ENCODE peak calls at places on chromosomes 4 and X, in nine cellular contexts. U, Z, L, C, Q, E, J, D and B are unnamed samples.

GRCh38 chr4:7498406-7499200 is 63.9 kb upstream of the PSAPL1 start:
- DNase-seq in Q (no peak), J (no peak), Z (no peak), C (no peak), D (no peak), E (no peak), U (no peak), L (no peak), B (no peak)

GRCh38 chrX:8870411-8870810 is 69.2 kb upstream of the FAM9A start:
- DNase-seq in Z (no peak), D (no peak), L (no peak), C (no peak), J (no peak), U (no peak), E (no peak), Q (no peak), B (no peak)

GRCh38 chr4:53378171-53378482 is 686 bp downstream of the FIP1L1 start:
- DNase-seq in Z (no peak), J (no peak), E (no peak), D (no peak), Q (no peak), U (no peak), C (no peak), L (no peak), B (no peak)

GRCh38 chr4:4914059-4914820 is 54.8 kb downstream of the MSX1 start:
- DNase-seq in Z (no peak), J (no peak), E (no peak), L (peak; percentile 63), U (peak; percentile 7), D (no peak), Q (no peak), C (no peak), B (peak; percentile 83)

GRCh38 chr4:186878203-186878800 is 154.6 kb upstream of the FAT1 start:
- DNase-seq in Q (no peak), D (no peak), L (no peak), C (no peak), J (no peak), U (peak; percentile 46), E (peak; percentile 82), Z (no peak), B (no peak)

GRCh38 chrX:39689374-39690104 is 408.2 kb downstream of the BCOR start:
- DNase-seq in J (no peak), C (no peak), D (peak; percentile 3), U (no peak), L (no peak), Q (no peak), Z (no peak), E (peak; percentile 3), B (no peak)

GRCh38 chrX:154125356-154126040 is 18.5 kb upstream of the OPN1LW start:
- DNase-seq in D (no peak), Q (no peak), L (no peak), Z (peak; percentile 65), U (no peak), J (no peak), C (no peak), E (no peak), B (no peak)

GRCh38 chrX:9682456-9682855 is 83.2 kb downstream of the GPR143 start:
- DNase-seq in Q (no peak), E (peak; percentile 58), U (no peak), C (no peak), D (no peak), L (no peak), Z (no peak), J (no peak), B (no peak)

GRCh38 chr4:23855912-23856605 is 33.8 kb downstream of the PPARGC1A start:
- DNase-seq in Q (no peak), E (no peak), L (peak; percentile 86), Z (no peak), U (no peak), J (no peak), D (no peak), C (no peak), B (peak; percentile 61)

GRCh38 chr4:123390846-123391456 is 5.6 kb upstream of the SPRY1 start:
- DNase-seq in Q (no peak), Z (no peak), D (no peak), C (no peak), U (no peak), E (peak; percentile 41), L (peak; percentile 33), J (no peak), B (peak; percentile 44)

GRCh38 chrX:21373637-21374162 is 518 bp upstream of the CNKSR2 start:
- DNase-seq in D (no peak), Z (peak; percentile 64), J (no peak), L (no peak), C (peak; percentile 73), U (no peak), E (peak; percentile 63), Q (no peak), B (no peak)

GRCh38 chrX:145817666-145818521 is at the start of gene SLITRK2:
- DNase-seq in Z (no peak), U (no peak), J (no peak), E (peak; percentile 53), L (no peak), D (peak; percentile 11), C (no peak), Q (no peak), B (no peak)

GRCh38 chr4:87527446-87528240 is 1.5 kb downstream of the SPARCL1 start:
- DNase-seq in Q (no peak), D (no peak), U (no peak), Z (no peak), C (no peak), E (peak; percentile 80), J (no peak), L (no peak), B (no peak)

GRCh38 chrX:39162322-39162721 is 361.1 kb downstream of the MID1IP1 start:
- DNase-seq in Q (no peak), E (no peak), L (no peak), C (no peak), U (no peak), J (no peak), D (no peak), Z (peak; percentile 44), B (no peak)

GRCh38 chr4:2132438-2132837 is 73.3 kb downstream of the NAT8L start:
- DNase-seq in E (no peak), U (no peak), Q (no peak), D (no peak), J (no peak), Z (no peak), C (no peak), L (no peak), B (no peak)

GRCh38 chrX:53287493-53288138 is 6.2 kb upstream of the IQSEC2 start:
- DNase-seq in E (peak; percentile 55), D (peak; percentile 11), J (no peak), U (peak; percentile 51), C (peak; percentile 81), Z (peak; percentile 81), L (peak; percentile 76), Q (no peak), B (peak; percentile 39)

GRCh38 chr4:102493257-102493656 is 7.9 kb upstream of the NFKB1 start:
- DNase-seq in D (no peak), Q (no peak), L (no peak), J (no peak), E (no peak), Z (no peak), C (no peak), U (no peak), B (no peak)

GRCh38 chrX:47200385-47201150 is 6.9 kb downstream of the UBA1 start:
- DNase-seq in Q (no peak), J (no peak), C (no peak), E (no peak), U (peak; percentile 77), D (no peak), Z (peak; percentile 49), L (no peak), B (peak; percentile 90)

GRCh38 chrX:136162827-136163427 is 15.6 kb downstream of the FHL1 start:
- DNase-seq in L (peak; percentile 26), E (peak; percentile 27), J (no peak), Z (peak; percentile 67), U (peak; percentile 32), C (peak; percentile 78), D (no peak), Q (no peak), B (peak; percentile 48)

GRCh38 chr4:101977096-101977495 is 186.6 kb downstream of the BANK1 start:
- DNase-seq in C (no peak), U (peak; percentile 96), L (peak; percentile 94), Q (peak; percentile 74), Z (no peak), E (no peak), J (no peak), D (no peak), B (peak; percentile 99)

GRCh38 chr4:141102367-141102766 is 30.9 kb downstream of the RNF150 start:
- DNase-seq in Q (no peak), U (peak; percentile 50), E (no peak), L (peak; percentile 91), C (no peak), D (no peak), J (no peak), Z (no peak), B (peak; percentile 62)

GRCh38 chr4:80921441-80921840 is 109.1 kb upstream of the BMP3 start:
- DNase-seq in J (no peak), Z (no peak), D (no peak), C (no peak), L (no peak), E (no peak), U (no peak), Q (no peak), B (no peak)

GRCh38 chr4:48910511-48910910 is 3.9 kb upstream of the OCIAD2 start:
- DNase-seq in L (peak; percentile 26), C (no peak), Q (no peak), E (no peak), Z (no peak), J (no peak), D (no peak), U (no peak), B (no peak)